ENCODE peak calls at places on chromosomes 2 and 18, in six cellular contexts. B, C, I, X, Z and L are unnamed samples.

GRCh38 chr2:171244970-171245782 is 84.5 kb upstream of the TLK1 start:
- DNase-seq in I (no peak), Z (peak; percentile 25), X (peak; percentile 39), B (peak; percentile 5), C (no peak), L (no peak)

GRCh38 chr2:201798252-201798918 is 8.0 kb upstream of the CDK15 start:
- DNase-seq in X (peak; percentile 94), Z (no peak), B (no peak), I (no peak), C (no peak), L (no peak)

GRCh38 chr18:45374878-45375630 is 240.2 kb upstream of the SLC14A2 start:
- DNase-seq in C (no peak), Z (no peak), I (no peak), B (no peak), X (no peak), L (no peak)

GRCh38 chr2:63300835-63301234 is 250.2 kb downstream of the OTX1 start:
- DNase-seq in C (no peak), Z (peak; percentile 38), X (no peak), B (no peak), I (no peak), L (no peak)

GRCh38 chr18:9109523-9109922 is 7.0 kb downstream of the NDUFV2 start:
- DNase-seq in Z (no peak), X (peak; percentile 54), C (no peak), B (no peak), I (no peak), L (no peak)

GRCh38 chr2:172095146-172095904 is 7.4 kb downstream of the DLX2 start:
- DNase-seq in I (peak; percentile 28), B (peak; percentile 21), C (peak; percentile 55), X (peak; percentile 89), Z (peak; percentile 27), L (no peak)

GRCh38 chr18:76756491-76757288 is 65.7 kb upstream of the ZNF236 start:
- DNase-seq in B (no peak), X (peak; percentile 28), C (no peak), I (no peak), Z (no peak), L (no peak)

GRCh38 chr2:170249761-170250160 is 71.8 kb downstream of the MYO3B start:
- DNase-seq in B (no peak), C (no peak), Z (no peak), X (no peak), I (no peak), L (no peak)

GRCh38 chr18:10526211-10526949 is 553 bp downstream of the NAPG start:
- DNase-seq in Z (peak; percentile 75), C (peak; percentile 27), I (peak; percentile 65), B (peak; percentile 51), X (no peak), L (peak; percentile 29)

GRCh38 chr2:4618141-4618540 is 914.8 kb downstream of the DCDC2C start:
- DNase-seq in B (no peak), Z (no peak), X (no peak), C (no peak), I (no peak), L (no peak)

GRCh38 chr2:101961287-101962242 is 30.2 kb upstream of the IL1R2 start:
- DNase-seq in Z (no peak), C (no peak), B (no peak), I (peak; percentile 79), X (peak; percentile 61), L (no peak)

GRCh38 chr2:119910566-119910965 is 102.3 kb upstream of the EPB41L5 start:
- DNase-seq in X (no peak), I (no peak), C (no peak), Z (no peak), B (no peak), L (no peak)

GRCh38 chr2:176009445-176009844 is 7.4 kb upstream of the LNPK start:
- DNase-seq in X (no peak), C (no peak), I (no peak), Z (no peak), B (no peak), L (no peak)

GRCh38 chr2:46749042-46749461 is 166.6 kb downstream of the MCFD2 start:
- DNase-seq in X (peak; percentile 82), Z (no peak), I (no peak), C (no peak), B (no peak), L (no peak)

GRCh38 chr18:58045265-58046086 is 1.4 kb downstream of the NEDD4L start:
- DNase-seq in B (peak; percentile 11), I (no peak), C (no peak), X (no peak), Z (no peak), L (peak; percentile 60)

GRCh38 chr2:102844911-102845310 is 83.1 kb downstream of the TMEM182 start:
- DNase-seq in C (no peak), I (no peak), X (no peak), B (no peak), Z (no peak), L (no peak)

GRCh38 chr2:133146893-133147292 is 421.4 kb downstream of the NCKAP5 start:
- DNase-seq in B (no peak), Z (no peak), C (no peak), X (no peak), I (no peak), L (no peak)

GRCh38 chr2:175004980-175005832 is at the start of gene CHN1:
- DNase-seq in X (peak; percentile 65), I (peak; percentile 85), C (peak; percentile 44), Z (peak; percentile 23), B (peak; percentile 93), L (peak; percentile 88)

DNA sequence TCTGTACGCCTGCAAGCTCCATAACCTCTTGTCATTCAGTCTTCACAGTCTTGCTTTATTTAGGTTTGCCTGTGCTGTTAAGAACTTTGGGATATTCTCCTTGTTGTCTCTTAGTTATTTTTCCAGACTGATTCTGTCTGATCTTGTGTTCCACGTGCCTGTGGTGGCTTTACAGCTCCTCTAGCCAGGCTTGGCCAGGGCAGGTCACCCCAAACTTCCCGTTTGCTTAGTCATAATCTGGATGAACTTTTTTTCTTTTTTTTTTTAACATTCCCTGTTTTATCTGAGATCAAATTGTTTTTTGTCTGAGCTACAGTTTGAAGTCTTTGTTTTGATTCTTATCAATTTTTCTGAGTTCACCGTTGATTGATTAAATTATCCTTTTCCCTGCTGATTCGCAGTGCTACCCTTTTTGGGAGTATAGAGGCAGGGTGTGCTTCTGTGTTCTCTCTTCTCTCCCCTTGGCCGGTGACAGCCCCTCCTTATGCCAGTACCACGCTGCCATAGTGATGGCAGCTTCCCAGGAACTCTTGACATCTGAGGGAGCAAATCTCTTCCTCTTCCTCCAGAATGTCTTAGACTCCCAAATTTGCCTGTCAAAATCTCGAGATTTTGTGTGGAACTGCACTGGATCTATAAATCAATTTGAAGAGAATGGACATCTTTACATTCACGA is 2.5 kb downstream of the SP100 start:
- DNase-seq in B (no peak), X (peak; percentile 82), I (no peak), C (no peak), Z (no peak), L (no peak)
- TF ChIP-seq CTCF in B (no peak), X (no peak), I (no peak), C (no peak), Z (no peak), L (no peak)

GRCh38 chr2:151238527-151239487 is 22.9 kb downstream of the RBM43 start:
- DNase-seq in Z (peak; percentile 56), X (peak; percentile 67), B (peak; percentile 49), C (peak; percentile 5), I (no peak), L (peak; percentile 32)
- TF ChIP-seq CTCF in Z (peak; percentile 89), X (peak; percentile 95), B (peak; percentile 74), C (peak; percentile 97), I (peak; percentile 92), L (peak; percentile 87)

GRCh38 chr2:28621172-28622100 is 125.6 kb downstream of the PLB1 start:
- DNase-seq in C (peak; percentile 68), I (no peak), X (peak; percentile 94), Z (no peak), B (no peak), L (peak; percentile 44)
- TF ChIP-seq CTCF in C (no peak), I (peak; percentile 33), X (peak; percentile 66), Z (no peak), B (peak; percentile 15), L (peak; percentile 62)

GRCh38 chr2:215435261-215435808 is 533 bp downstream of the FN1 start:
- DNase-seq in X (peak; percentile 37), B (peak; percentile 49), C (no peak), Z (no peak), I (peak; percentile 33), L (no peak)

GRCh38 chr2:215435809-215436704 is at the start of gene FN1:
- DNase-seq in B (peak; percentile 86), C (no peak), I (peak; percentile 93), Z (no peak), X (peak; percentile 95), L (peak; percentile 90)

GRCh38 chr2:215437614-215438013 is 1.7 kb upstream of the FN1 start:
- DNase-seq in I (no peak), X (no peak), Z (no peak), C (no peak), B (no peak), L (no peak)

GRCh38 chr2:215434447-215435260 is 1.2 kb downstream of the FN1 start:
- DNase-seq in X (no peak), C (no peak), Z (no peak), I (no peak), B (no peak), L (no peak)

DNA sequence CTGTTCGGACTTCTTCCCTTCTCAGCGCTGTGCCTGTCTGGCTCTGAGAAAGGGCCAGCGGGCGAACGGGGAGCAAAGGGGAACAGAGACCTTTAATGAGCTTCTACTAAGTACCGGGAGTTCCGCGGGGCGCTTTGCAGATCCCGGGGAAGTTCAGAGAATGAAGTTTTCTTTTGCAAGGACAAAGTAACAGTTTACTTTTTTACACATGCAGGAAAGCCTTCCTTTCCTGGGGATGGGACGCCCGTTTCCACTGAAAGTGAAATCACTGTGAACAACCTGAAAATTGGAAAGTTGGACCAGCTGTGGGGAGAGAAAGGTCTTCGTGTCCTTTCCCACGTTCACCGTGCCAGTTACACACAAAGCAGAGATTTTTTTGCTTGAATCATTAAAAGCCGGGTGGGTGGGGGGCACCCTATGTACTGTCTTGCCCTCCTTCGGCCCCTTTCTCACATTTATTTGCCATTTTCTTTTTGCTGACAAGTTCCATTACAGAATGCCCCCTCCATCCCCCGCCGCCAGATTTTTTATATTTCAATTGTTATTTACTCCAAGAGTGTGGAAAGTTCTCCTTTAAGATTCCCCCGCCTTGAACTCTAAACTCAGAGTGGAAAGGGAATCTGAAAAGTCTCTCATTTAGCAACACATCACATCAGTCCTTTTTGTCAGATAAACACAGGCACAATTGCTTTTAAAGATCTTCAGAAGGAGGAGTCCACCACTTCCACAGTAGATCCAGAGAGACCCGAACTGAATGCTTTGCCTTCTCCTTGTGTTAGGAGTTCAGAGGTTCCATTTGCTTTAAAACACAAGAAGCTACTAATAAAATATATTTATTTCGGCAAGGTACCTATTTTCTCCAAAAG is 1.1 kb upstream of the FN1 start:
- DNase-seq in C (no peak), Z (no peak), X (no peak), B (no peak), I (no peak), L (no peak)
- TF ChIP-seq CTCF in C (no peak), Z (no peak), X (no peak), B (no peak), I (no peak), L (no peak)

GRCh38 chr2:241198381-241199282 is 10.2 kb downstream of the ANO7 start:
- DNase-seq in X (no peak), I (no peak), B (no peak), C (no peak), Z (no peak), L (no peak)
- TF ChIP-seq CTCF in X (no peak), I (no peak), B (no peak), C (no peak), Z (no peak), L (no peak)

GRCh38 chr2:192604295-192604694 is 409.6 kb upstream of the TMEFF2 start:
- DNase-seq in Z (no peak), I (no peak), C (no peak), X (no peak), B (no peak), L (no peak)
- TF ChIP-seq CTCF in Z (no peak), I (no peak), C (no peak), X (no peak), B (peak; percentile 34), L (no peak)